ENCODE peak calls at places on chromosomes 5 and 9, in eight cellular contexts. G is transverse colon, B is breast epithelium, S is upper lobe of left lung, O is sigmoid colon, U is SK-N-MC, K is endothelial cell of umbilical vein, Q is spleen. A is an unnamed sample.
A peak's percentile ranks its signal among the peaks of the same experiment; 100 is the strongest.

GRCh38 chr9:116175616-116176015 is 22.0 kb downstream of the PAPPA start:
- DNase-seq in B (no peak), O (no peak), Q (no peak), U (no peak), S (no peak), G (no peak), K (no peak), A (no peak)

GRCh38 chr9:122201641-122202040 is 27.1 kb downstream of the LHX6 start:
- DNase-seq in B (no peak), K (no peak), G (no peak), O (no peak), S (no peak), U (no peak), Q (peak; percentile 43), A (no peak)

GRCh38 chr5:130385619-130386018 is 481.4 kb downstream of the CHSY3 start:
- DNase-seq in K (no peak), U (no peak), S (no peak), O (no peak), G (no peak), Q (no peak), B (no peak), A (no peak)

GRCh38 chr5:59020611-59021285 is 437.9 kb downstream of the RAB3C start:
- DNase-seq in K (no peak), O (no peak), G (peak; percentile 19), S (no peak), B (no peak), U (no peak), Q (no peak), A (no peak)

GRCh38 chr9:127783111-127783621 is 2.7 kb upstream of the CDK9 start:
- DNase-seq in G (peak; percentile 70), Q (peak; percentile 96), U (no peak), S (peak; percentile 75), B (no peak), O (peak; percentile 77), K (peak; percentile 48), A (no peak)

GRCh38 chr9:107631788-107632187 is 142.2 kb upstream of the KLF4 start:
- DNase-seq in Q (no peak), S (no peak), U (no peak), B (no peak), G (no peak), K (no peak), O (no peak), A (no peak)

GRCh38 chr5:128674837-128675446 is 136.9 kb upstream of the FBN2 start:
- DNase-seq in Q (no peak), U (no peak), O (no peak), G (peak; percentile 52), K (peak; percentile 63), S (peak; percentile 26), B (no peak), A (no peak)

GRCh38 chr9:14141736-14142135 is 172.2 kb downstream of the NFIB start:
- DNase-seq in O (no peak), Q (no peak), U (no peak), G (no peak), S (no peak), K (no peak), B (no peak), A (no peak)

DNA sequence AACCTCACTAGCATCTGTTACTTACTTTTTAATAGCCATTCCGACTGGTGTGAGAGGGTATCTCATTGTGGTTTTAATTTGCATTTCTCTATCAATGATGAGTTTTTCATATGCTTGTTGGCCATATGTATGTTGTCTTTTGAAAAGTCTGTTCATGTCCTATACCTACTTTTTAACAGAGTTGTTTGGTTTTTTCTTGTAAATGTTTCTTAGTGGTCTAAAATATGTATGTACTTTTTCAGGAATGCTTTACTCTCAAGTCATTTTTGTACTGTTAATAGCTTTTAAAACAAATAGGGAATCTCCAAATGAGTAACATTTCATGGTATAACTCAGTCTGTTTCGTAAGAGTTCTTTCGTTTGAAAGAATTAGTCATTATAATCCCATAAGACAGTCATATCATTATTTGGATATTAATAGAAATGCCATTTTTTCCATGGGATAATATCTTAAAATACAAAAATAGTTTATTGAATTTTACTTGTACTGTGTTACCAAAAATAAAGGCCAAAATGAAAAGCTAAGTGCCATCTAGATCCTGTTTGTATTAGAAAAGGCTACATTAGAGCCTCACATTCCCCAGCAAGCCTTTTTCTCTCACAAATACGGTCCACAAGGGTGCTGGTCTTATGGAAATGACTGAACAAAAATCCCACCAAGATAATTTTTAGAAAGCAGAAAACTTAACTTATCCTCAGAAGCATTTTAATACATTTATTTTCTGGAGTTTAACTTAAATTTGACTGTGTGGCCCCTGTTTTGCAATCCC is 247.7 kb downstream of the PJA2 start:
- DNase-seq in U (no peak), G (no peak), S (no peak), K (no peak), O (no peak), B (no peak), Q (no peak), A (no peak)
- TF ChIP-seq POLR2AphosphoS5 in U (no peak), G (no peak), S (no peak), K (no peak), O (no peak), B (no peak), Q (no peak), A (no peak)

GRCh38 chr5:1838013-1838412 is 36.8 kb downstream of the NDUFS6 start:
- DNase-seq in K (no peak), U (no peak), O (no peak), B (no peak), Q (peak; percentile 41), S (no peak), G (no peak), A (no peak)

GRCh38 chr5:1834721-1835425 is 33.7 kb downstream of the NDUFS6 start:
- DNase-seq in O (no peak), U (no peak), B (no peak), Q (peak; percentile 56), S (no peak), G (no peak), K (no peak), A (no peak)

GRCh38 chr5:1836176-1836890 is 35.1 kb downstream of the NDUFS6 start:
- DNase-seq in S (no peak), Q (peak; percentile 53), U (no peak), B (no peak), G (no peak), K (no peak), O (no peak), A (no peak)

GRCh38 chr5:1835431-1835830 is 34.2 kb downstream of the NDUFS6 start:
- DNase-seq in U (no peak), G (no peak), Q (peak; percentile 32), S (no peak), O (no peak), K (no peak), B (no peak), A (no peak)

DNA sequence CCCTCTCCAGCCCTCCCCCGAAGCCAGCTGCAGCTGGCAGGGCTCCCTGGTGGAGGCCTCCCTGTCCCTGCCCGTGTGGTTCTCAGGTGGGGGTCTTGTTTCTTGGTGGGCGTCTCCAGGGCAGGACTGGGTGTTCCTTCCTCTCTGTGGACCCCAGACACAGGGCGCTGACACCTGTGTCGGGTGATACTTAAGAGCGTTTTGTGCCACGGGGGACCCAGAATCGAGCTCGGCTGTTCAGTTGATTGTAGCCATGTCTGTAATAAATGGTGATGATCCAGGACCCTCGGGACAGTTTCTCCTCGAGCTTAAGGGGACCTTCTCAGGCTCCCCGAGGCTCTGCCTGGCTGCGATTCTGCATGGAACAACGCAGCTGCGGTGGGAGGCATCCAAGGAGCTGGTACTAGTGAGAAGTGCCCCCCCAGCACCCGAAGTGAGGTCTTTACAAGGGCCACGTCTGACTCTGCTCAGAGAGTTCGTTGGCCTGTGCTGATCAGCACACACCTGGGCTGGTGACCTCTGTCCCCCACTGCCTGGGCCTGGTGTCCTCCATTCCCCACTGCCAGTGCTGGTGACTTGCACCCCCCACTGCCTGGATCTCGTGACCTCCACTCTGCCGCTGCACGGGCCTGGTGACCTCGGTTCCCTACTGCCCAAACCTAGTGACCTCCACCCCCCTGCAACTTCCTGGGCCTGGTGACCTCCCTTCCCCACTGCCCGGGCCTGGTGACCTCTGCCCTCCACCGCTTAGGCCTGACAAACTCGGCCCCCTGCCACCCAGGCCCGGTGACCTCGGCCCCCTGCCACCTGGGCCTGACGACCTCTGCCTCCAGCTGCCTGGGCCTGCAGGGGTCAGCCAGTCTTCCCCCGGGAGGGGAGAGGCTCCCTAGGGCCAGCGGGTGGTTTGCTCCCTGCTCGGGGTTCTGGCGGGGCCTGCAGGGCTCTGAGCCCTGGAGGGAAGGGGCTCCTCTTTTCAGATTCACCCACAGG is 36.0 kb downstream of the NDUFS6 start:
- DNase-seq in K (no peak), Q (peak; percentile 65), S (no peak), G (no peak), O (no peak), U (no peak), B (no peak), A (no peak)
- TF ChIP-seq POLR2AphosphoS5 in K (no peak), Q (no peak), S (no peak), G (no peak), O (no peak), U (no peak), B (no peak), A (no peak)

GRCh38 chr9:70412678-70413426 is 1.6 kb downstream of the KLF9 start:
- DNase-seq in Q (peak; percentile 93), O (peak; percentile 97), B (peak; percentile 92), S (peak; percentile 83), K (peak; percentile 81), G (peak; percentile 83), U (no peak), A (peak; percentile 64)
- TF ChIP-seq POLR2AphosphoS5 in Q (no peak), O (peak; percentile 88), B (peak; percentile 86), S (peak; percentile 83), K (peak; percentile 41), G (no peak), U (no peak), A (peak; percentile 59)

GRCh38 chr9:34382054-34382453 is 5.4 kb upstream of the MYORG start:
- DNase-seq in B (no peak), K (no peak), U (no peak), S (no peak), O (no peak), Q (no peak), G (no peak), A (no peak)

GRCh38 chr9:34379334-34380033 is 2.8 kb upstream of the MYORG start:
- DNase-seq in K (peak; percentile 85), S (peak; percentile 94), G (peak; percentile 94), Q (peak; percentile 96), U (peak; percentile 56), O (peak; percentile 94), B (peak; percentile 89), A (peak; percentile 78)

GRCh38 chr9:34380034-34380510 is 3.4 kb upstream of the MYORG start:
- DNase-seq in K (no peak), U (no peak), B (no peak), Q (peak; percentile 86), S (no peak), O (no peak), G (no peak), A (no peak)

GRCh38 chr9:34381323-34381722 is 4.6 kb upstream of the MYORG start:
- DNase-seq in B (no peak), S (no peak), O (peak; percentile 70), G (peak; percentile 63), U (no peak), Q (peak; percentile 82), K (no peak), A (no peak)

DNA sequence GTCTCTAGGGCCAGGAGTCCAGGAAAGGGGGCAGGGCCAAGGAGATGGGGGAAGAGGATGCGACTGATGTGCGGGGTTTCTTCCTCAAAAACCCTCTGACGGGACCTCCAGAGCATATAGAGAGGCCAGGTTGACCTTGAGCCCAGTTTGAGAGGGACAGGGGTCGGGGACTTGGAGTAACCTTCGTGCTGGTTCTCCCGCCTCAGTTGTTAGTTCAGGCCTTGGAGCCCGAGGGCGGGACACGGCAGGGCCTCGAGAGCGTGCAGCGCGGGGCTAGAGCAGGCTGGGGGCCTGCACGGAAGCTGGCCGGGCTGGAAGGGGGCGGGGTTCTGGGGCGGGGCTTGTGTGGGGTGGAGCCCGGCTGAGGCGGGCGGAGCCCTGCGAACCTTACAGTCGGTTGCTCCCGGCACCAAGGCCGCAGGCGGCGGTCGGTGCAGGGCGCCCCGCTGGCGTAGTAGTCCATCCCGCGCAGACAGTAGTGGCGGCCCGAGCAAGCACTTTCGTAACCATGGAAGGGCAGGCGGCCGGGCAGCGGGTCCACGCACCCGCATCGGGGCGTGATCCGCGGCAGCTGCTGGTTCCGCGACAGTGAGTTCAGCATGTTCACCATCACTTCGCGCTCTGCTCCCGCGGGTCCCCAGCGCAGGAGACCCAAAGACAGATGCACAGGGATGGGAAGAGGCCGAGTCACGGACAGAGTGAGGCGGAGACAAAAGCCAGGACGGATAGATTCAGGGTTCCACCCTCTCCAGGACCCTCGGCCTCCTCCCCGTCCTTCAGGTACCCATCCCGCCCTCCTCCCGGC is 4.0 kb upstream of the MYORG start:
- DNase-seq in U (no peak), B (no peak), O (peak; percentile 89), S (peak; percentile 82), Q (peak; percentile 95), G (peak; percentile 86), K (peak; percentile 74), A (peak; percentile 61)
- TF ChIP-seq POLR2AphosphoS5 in U (peak; percentile 39), B (no peak), O (peak; percentile 87), S (no peak), Q (peak; percentile 62), G (peak; percentile 77), K (no peak), A (peak; percentile 61)